ENCODE peak calls at places on chromosomes 16 and 17, in four cellular contexts. C is K562, T is SK-N-SH, U is HepG2. D is an unnamed sample.

GRCh38 chr16:50705436-50706110 is 12.2 kb downstream of the NOD2 start:
- DNase-seq in C (no peak), T (no peak), U (no peak), D (no peak)

GRCh38 chr17:75006653-75007052 is 5.8 kb upstream of the MRPL58 start:
- DNase-seq in C (peak), T (no peak), U (peak), D (no peak)

GRCh38 chr17:70344356-70345060 is 175.2 kb downstream of the KCNJ2 start:
- DNase-seq in C (no peak), U (no peak), T (no peak), D (no peak)

GRCh38 chr17:58302919-58303551 is 22.3 kb upstream of the MPO start:
- DNase-seq in U (no peak), C (no peak), T (peak), D (no peak)

GRCh38 chr17:8859029-8859803 is 8.3 kb downstream of the PIK3R6 start:
- DNase-seq in C (peak), U (peak), T (no peak), D (no peak)

GRCh38 chr17:3843935-3844516 is 2.0 kb downstream of the NCBP3 start:
- DNase-seq in C (peak), T (peak), U (peak), D (peak)

GRCh38 chr16:82819286-82819685 is 192.5 kb downstream of the CDH13 start:
- DNase-seq in T (no peak), U (no peak), C (no peak), D (no peak)

GRCh38 chr17:1644493-1645206 is 882 bp downstream of the SCARF1 start:
- DNase-seq in T (no peak), C (no peak), U (no peak), D (no peak)

GRCh38 chr16:29765167-29766032 is 12.7 kb upstream of the ZG16 start:
- DNase-seq in U (peak), C (no peak), T (no peak), D (peak)

GRCh38 chr17:48603959-48604769 is 622 bp downstream of the HOXB6 start:
- DNase-seq in U (no peak), T (no peak), C (peak), D (peak)

GRCh38 chr17:46776298-46777005 is 42.0 kb downstream of the WNT3 start:
- DNase-seq in T (peak), C (no peak), U (no peak), D (no peak)

GRCh38 chr17:69406906-69407305 is 7.6 kb upstream of the MAP2K6 start:
- DNase-seq in C (no peak), U (no peak), T (no peak), D (no peak)

GRCh38 chr16:79697562-79698112 is 97.1 kb upstream of the MAF start:
- DNase-seq in C (no peak), U (no peak), T (no peak), D (no peak)

GRCh38 chr17:57685499-57686132 is 59.5 kb downstream of the CCDC182 start:
- DNase-seq in T (no peak), C (no peak), U (no peak), D (no peak)

GRCh38 chr17:63082952-63083351 is 116.9 kb downstream of the TANC2 start:
- DNase-seq in C (no peak), U (no peak), T (no peak), D (no peak)

GRCh38 chr17:73663614-73664013 is 19.4 kb upstream of the SDK2 start:
- DNase-seq in T (no peak), C (no peak), U (no peak), D (no peak)

GRCh38 chr17:43431741-43432523 is 33.1 kb downstream of the ARL4D start:
- DNase-seq in C (no peak), T (no peak), U (no peak), D (no peak)

GRCh38 chr17:731943-732787 is at the start of gene TLCD3A:
- DNase-seq in U (no peak), T (peak), C (peak), D (no peak)

GRCh38 chr16:3511286-3512180 is 10.7 kb downstream of the CLUAP1 start:
- DNase-seq in U (no peak), T (no peak), C (no peak), D (no peak)

GRCh38 chr16:22117666-22118065 is 25.3 kb downstream of the VWA3A start:
- DNase-seq in C (no peak), U (no peak), T (peak), D (no peak)

GRCh38 chr17:76517638-76518038 is 16.4 kb upstream of the RHBDF2 start:
- DNase-seq in C (no peak), U (peak), T (no peak), D (no peak)

GRCh38 chr16:88303890-88304819 is 78.6 kb upstream of the ZNF469 start:
- DNase-seq in U (peak), T (no peak), C (peak), D (no peak)

GRCh38 chr17:1010586-1010985 is 13.7 kb downstream of the TIMM22 start:
- DNase-seq in C (peak), T (no peak), U (no peak), D (no peak)

GRCh38 chr17:61789872-61790271 is 73.5 kb downstream of the BRIP1 start:
- DNase-seq in C (no peak), U (no peak), T (no peak), D (no peak)

GRCh38 chr16:78177927-78178326 is 78.5 kb downstream of the WWOX start:
- DNase-seq in C (no peak), T (peak), U (peak), D (no peak)

GRCh38 chr17:45577571-45578279 is 87.2 kb upstream of the PLEKHM1 start:
- DNase-seq in C (peak), U (no peak), T (no peak), D (no peak)

GRCh38 chr17:45578516-45579455 is 88.3 kb upstream of the PLEKHM1 start:
- DNase-seq in T (no peak), C (peak), U (no peak), D (no peak)

GRCh38 chr17:45575126-45575885 is 84.8 kb upstream of the PLEKHM1 start:
- DNase-seq in U (no peak), C (peak), T (no peak), D (no peak)

GRCh38 chr17:45574376-45574775 is 83.9 kb upstream of the PLEKHM1 start:
- DNase-seq in T (no peak), U (no peak), C (peak), D (no peak)

GRCh38 chr17:45573915-45574314 is 83.4 kb upstream of the PLEKHM1 start:
- DNase-seq in C (no peak), T (no peak), U (no peak), D (no peak)
- TF ChIP-seq RAD21 in C (no peak), T (no peak), U (no peak), D (no peak)

GRCh38 chr17:78555741-78556401 is 21.3 kb downstream of the DNAH17 start:
- DNase-seq in U (no peak), C (no peak), T (no peak), D (no peak)

GRCh38 chr17:78556812-78557211 is 20.4 kb downstream of the DNAH17 start:
- DNase-seq in T (no peak), C (no peak), U (no peak), D (no peak)

GRCh38 chr17:78559024-78559423 is 18.2 kb downstream of the DNAH17 start:
- DNase-seq in T (no peak), C (no peak), U (no peak), D (no peak)

GRCh38 chr17:78558181-78558850 is 18.9 kb downstream of the DNAH17 start:
- DNase-seq in C (peak), T (peak), U (peak), D (peak)

DNA sequence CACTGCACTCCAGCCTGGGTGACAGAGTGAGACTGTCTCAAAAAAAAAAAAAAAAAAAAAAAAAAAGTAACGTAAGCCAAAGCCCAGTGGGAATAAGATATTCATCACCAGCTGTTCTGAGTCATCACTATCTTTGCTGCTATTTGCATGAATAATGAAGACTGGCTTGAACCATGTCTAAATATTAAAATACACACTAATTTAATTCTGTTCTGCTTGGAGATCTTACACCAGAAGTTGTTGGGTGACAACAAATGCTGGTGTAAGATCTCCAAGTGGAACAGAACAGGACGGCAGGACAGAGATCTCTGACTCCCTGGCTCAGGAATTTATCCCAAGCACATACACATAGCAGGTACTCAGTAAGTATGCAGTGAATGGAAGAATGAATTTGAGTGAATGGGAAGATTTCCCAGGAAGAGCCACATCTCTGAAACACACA is 19.6 kb downstream of the DNAH17 start:
- DNase-seq in C (no peak), T (peak), U (no peak), D (no peak)
- TF ChIP-seq ELF1 in C (no peak), T (no peak), U (no peak), D (no peak)

GRCh38 chr16:71387045-71387871 is 28.7 kb downstream of the CALB2 start:
- DNase-seq in U (no peak), T (no peak), C (no peak), D (no peak)

GRCh38 chr16:71380831-71381230 is 22.3 kb downstream of the CALB2 start:
- DNase-seq in C (no peak), T (no peak), U (no peak), D (no peak)

GRCh38 chr16:71384073-71384724 is 25.7 kb downstream of the CALB2 start:
- DNase-seq in T (no peak), C (no peak), U (no peak), D (no peak)

DNA sequence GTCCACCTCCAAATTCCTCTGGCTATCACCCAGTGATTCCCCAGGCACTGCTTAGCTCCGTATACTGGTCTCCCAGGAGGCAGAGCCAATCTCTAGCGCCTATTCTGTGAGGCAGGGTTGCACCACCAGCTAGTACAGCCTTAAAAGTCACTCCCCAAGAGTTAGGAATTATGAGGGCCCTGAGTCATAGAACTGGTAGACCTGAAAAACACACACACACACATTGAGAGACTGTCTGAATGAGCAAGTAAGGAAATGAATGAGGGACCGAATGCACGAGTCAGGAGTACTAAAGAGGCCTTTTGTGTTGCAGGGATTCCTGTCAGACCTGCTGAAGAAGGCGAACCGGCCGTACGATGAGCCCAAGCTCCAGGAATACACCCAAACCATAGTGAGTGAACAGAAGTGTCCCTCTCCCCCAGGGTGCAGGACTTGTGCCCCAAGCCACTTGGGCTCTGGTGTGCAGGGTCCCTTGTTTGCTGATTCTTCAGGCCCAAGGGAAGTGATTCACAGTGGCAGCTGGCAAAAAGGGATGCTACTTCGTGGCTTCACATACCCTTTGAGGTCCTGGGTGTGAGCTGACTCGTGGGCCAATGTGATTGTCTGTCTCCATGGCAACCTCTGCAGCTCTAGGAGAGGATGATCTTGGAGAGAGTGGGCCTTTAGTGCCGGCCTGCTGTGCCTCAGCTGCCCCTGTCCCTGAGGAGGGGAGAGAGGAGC is 24.7 kb downstream of the CALB2 start:
- DNase-seq in C (no peak), U (no peak), T (no peak), D (no peak)
- TF ChIP-seq RAD21 in C (no peak), U (no peak), T (no peak), D (no peak)

DNA sequence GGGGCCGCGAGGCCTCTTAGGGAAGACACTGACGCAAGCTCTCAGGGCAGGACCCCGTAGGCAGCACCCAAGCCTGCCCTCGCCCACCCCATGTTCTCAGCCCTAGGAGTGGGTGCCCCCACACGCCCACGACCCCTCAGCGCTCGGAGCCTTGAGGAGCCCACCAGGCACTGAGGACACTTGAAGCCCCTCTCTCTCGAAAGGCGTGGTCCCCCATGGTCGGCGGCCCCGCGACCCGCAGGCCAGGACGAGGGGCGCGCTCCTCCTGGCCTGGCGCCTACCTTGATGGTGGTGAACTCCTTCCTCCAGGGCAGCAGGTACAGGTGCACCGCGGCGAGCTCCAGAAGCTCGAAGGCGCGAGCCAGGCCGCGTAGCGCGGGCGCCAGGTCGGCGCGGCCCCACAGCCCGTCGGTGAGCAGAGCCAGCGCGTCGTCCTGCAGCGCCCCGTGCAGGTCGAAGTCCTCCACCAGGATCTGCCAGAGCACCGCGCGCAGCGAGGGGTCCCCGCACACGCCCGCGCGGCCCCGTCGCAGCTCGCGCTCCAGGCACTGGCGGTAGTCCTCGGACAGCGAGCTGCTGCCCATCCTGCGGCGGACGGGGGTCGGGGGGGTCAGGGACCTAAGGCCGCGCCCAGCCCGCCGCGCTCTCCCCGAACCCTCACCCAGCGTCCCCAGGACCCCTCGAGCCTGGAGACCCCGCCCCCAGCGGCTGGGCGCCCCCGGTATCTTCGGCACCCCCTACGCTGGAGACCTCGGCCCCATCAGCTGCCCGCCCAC is 668 bp downstream of the SPATA2L start:
- DNase-seq in U (peak), C (peak), T (peak), D (no peak)
- TF ChIP-seq ELF1 in U (no peak), C (no peak), T (no peak), D (no peak)